ENCODE peak calls at places on chromosome 14, in five cellular contexts. V is cardiac fibroblast, Q is HFFc6, P is psoas muscle, N is progenitor cell of endocrine pancreas. A is an unnamed sample.

GRCh38 chr14:55802986-55803431 is 223.0 kb downstream of the KTN1 start:
- DNase-seq in V (no peak), P (no peak), N (no peak), Q (peak), A (no peak)

GRCh38 chr14:74412753-74413152 is 13.3 kb downstream of the SYNDIG1L start:
- DNase-seq in Q (no peak), V (no peak), P (no peak), N (no peak), A (no peak)

GRCh38 chr14:51394391-51394790 is 154.3 kb downstream of the TMX1 start:
- DNase-seq in Q (no peak), N (no peak), V (peak), P (no peak), A (no peak)

GRCh38 chr14:20274062-20274461 is 31.7 kb downstream of the TTC5 start:
- DNase-seq in P (no peak), N (no peak), V (no peak), Q (no peak), A (no peak)

GRCh38 chr14:76872796-76873432 is 46.7 kb downstream of the LRRC74A start:
- DNase-seq in V (peak), N (peak), Q (peak), P (peak), A (no peak)

GRCh38 chr14:20956376-20956976 is 1.2 kb downstream of the RNASE2 start:
- DNase-seq in V (no peak), Q (no peak), N (no peak), P (no peak), A (no peak)

GRCh38 chr14:90137807-90138206 is 76.0 kb downstream of the KCNK13 start:
- DNase-seq in N (no peak), Q (peak), V (no peak), P (no peak), A (no peak)

GRCh38 chr14:103613517-103613916 is 15.5 kb upstream of the KLC1 start:
- DNase-seq in P (no peak), Q (no peak), N (no peak), V (no peak), A (no peak)

GRCh38 chr14:99460793-99461192 is 19.9 kb downstream of the SETD3 start:
- DNase-seq in N (no peak), P (no peak), Q (no peak), V (no peak), A (no peak)

GRCh38 chr14:96502621-96503251 is 554 bp downstream of the PAPOLA start:
- DNase-seq in Q (peak), V (peak), P (peak), N (no peak), A (no peak)

GRCh38 chr14:91360490-91361235 is 57.0 kb downstream of the CCDC88C start:
- DNase-seq in Q (no peak), P (no peak), N (no peak), V (no peak), A (no peak)

GRCh38 chr14:100406505-100407131 is 83.5 kb downstream of the SLC25A47 start:
- DNase-seq in V (peak), N (no peak), P (peak), Q (no peak), A (no peak)

GRCh38 chr14:48325486-48325885 is 650.1 kb upstream of the MDGA2 start:
- DNase-seq in N (no peak), P (no peak), Q (no peak), V (no peak), A (no peak)

GRCh38 chr14:92785601-92786426 is 8.3 kb upstream of the GOLGA5 start:
- DNase-seq in Q (peak), N (no peak), V (peak), P (no peak), A (no peak)
- TF ChIP-seq CTCF in Q (peak), N (no peak), V (no peak), P (no peak), A (no peak)

DNA sequence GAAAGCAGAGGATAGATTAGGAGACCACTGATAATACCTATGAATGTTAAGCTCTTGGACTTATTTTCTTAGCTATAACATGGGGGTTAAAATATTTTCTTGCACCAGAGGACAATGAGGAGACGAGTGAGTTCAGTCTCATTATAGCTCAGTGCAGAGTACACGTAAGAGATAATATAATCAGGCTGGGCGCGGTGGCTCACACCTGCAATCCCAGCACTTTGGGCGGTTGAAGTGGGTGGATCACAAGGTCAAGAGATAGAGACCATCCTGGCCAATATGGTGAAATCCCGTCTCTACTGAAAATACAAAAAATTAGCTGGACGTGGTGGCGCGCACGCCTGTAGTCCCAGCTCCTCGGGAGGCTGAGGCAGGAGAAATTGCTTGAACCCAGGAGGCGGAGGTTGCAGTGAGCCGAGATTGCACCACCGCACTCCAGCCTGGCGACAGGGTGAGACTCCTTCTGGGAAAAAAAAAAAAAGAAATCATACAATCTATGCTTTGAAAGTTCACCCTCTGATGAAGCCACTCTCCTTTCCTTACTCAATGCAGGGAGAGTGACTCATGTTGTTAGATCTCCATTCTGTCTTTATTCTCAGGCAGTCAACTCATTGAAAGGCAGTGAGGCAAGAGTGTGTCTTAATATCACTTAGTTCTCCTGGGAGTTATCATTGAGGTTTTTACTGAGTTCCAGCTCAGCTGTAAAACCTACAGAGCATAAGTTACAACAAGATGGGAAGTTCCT is 134.2 kb downstream of the SYNE2 start:
- DNase-seq in Q (peak), N (no peak), P (no peak), V (peak), A (no peak)
- TF ChIP-seq CTCF in Q (no peak), N (no peak), P (no peak), V (no peak), A (no peak)

GRCh38 chr14:54773171-54774006 is 129.2 kb downstream of the GCH1 start:
- DNase-seq in V (peak), N (peak), Q (peak), P (peak), A (peak)
- TF ChIP-seq CTCF in V (peak), N (peak), Q (peak), P (peak), A (peak)

GRCh38 chr14:65208548-65208947 is 106.2 kb upstream of the MAX start:
- DNase-seq in N (no peak), V (no peak), P (no peak), Q (no peak), A (no peak)

GRCh38 chr14:65210118-65210826 is 108.0 kb upstream of the MAX start:
- DNase-seq in N (no peak), Q (no peak), P (no peak), V (peak), A (no peak)

GRCh38 chr14:65213316-65213715 is 111.0 kb upstream of the MAX start:
- DNase-seq in Q (peak), N (no peak), P (no peak), V (no peak), A (no peak)

GRCh38 chr14:65211341-65211987 is 109.1 kb upstream of the MAX start:
- DNase-seq in V (peak), P (no peak), Q (peak), N (no peak), A (no peak)

GRCh38 chr14:65210827-65211192 is 108.5 kb upstream of the MAX start:
- DNase-seq in Q (no peak), V (no peak), N (no peak), P (no peak), A (no peak)
- TF ChIP-seq CTCF in Q (no peak), V (no peak), N (no peak), P (no peak), A (no peak)

GRCh38 chr14:54366726-54367707 is 29.8 kb upstream of the CDKN3 start:
- DNase-seq in N (no peak), V (peak), P (no peak), Q (peak), A (no peak)
- TF ChIP-seq CTCF in N (peak), V (peak), P (peak), Q (peak), A (peak)